ENCODE peak calls at places on chromosomes 13 and 19, in four cellular contexts. Z is heart left ventricle, E is hepatocyte, A is testis. O is an unnamed sample. For H3K27me3 and H3K4me1, the result is how much of the 10 kb centered on the place peaks cover.

GRCh38 chr13:51324714-51325440 is 14.6 kb upstream of the SERPINE3 start:
- DNase-seq in Z (no peak), E (no peak), A (no peak), O (no peak)

GRCh38 chr19:17522988-17523872 is 11.8 kb downstream of the PGLS start:
- DNase-seq in Z (peak), E (no peak), A (peak), O (no peak)

GRCh38 chr13:47826481-47826880 is 174.6 kb downstream of the SUCLA2 start:
- DNase-seq in Z (no peak), E (peak), A (no peak), O (no peak)

GRCh38 chr19:44776402-44777096 is 1.1 kb upstream of the CBLC start:
- DNase-seq in Z (no peak), E (peak), A (no peak), O (peak)

GRCh38 chr13:110471156-110471832 is 90.2 kb downstream of the RAB20 start:
- DNase-seq in Z (no peak), E (no peak), A (no peak), O (no peak)

GRCh38 chr19:40466219-40467006 is at the start of gene SPTBN4:
- DNase-seq in Z (peak), E (peak), A (peak), O (no peak)

GRCh38 chr13:114099191-114099590 is 33.2 kb downstream of the RASA3 start:
- DNase-seq in Z (peak), E (peak), A (peak), O (peak)

GRCh38 chr19:40921005-40921897 is 39.2 kb upstream of the CYP2A7 start:
- DNase-seq in Z (no peak), E (peak), A (peak), O (peak)

GRCh38 chr13:29550589-29550988 is 44.9 kb downstream of the SLC7A1 start:
- DNase-seq in Z (no peak), E (no peak), A (no peak), O (no peak)

GRCh38 chr19:43625918-43626579 is 6.6 kb upstream of the ZNF428 start:
- DNase-seq in Z (no peak), E (no peak), A (no peak), O (no peak)

GRCh38 chr19:54875506-54875905 is 1.5 kb downstream of the FCAR start:
- DNase-seq in Z (no peak), E (no peak), A (no peak), O (no peak)

DNA sequence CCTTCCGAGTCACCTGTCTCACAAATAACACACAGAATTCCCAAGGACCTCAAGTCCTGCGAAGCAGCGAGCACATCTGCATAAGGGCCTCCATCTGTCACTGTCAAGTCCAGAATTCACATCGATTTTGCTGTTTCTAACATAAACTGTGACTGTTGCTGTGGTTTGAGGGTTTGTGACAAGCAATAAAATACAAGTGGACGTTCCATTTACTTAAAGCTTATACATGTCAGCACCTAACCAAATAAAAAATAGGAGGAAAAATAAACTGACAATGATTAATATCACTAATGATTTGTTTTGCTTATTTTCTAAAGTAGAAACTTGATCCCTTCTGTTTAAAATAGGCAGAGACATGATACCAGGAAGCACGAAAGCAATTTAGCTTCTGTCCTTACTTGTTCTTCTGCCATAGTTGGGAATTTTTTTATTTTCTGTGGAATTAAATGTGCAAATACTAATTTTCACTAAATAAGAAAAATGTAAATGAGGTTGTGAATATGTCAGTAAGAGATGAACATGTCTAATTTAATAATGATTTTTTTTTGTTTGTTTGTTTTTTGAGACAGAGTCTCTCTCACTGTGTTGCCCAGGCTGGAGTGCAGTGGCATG is 279.1 kb downstream of the FGF9 start:
- DNase-seq in Z (no peak), E (no peak), A (no peak), O (no peak)
- H3K27me3 ChIP-seq in Z (under half), E (under half), A (under half), O (under half)

DNA sequence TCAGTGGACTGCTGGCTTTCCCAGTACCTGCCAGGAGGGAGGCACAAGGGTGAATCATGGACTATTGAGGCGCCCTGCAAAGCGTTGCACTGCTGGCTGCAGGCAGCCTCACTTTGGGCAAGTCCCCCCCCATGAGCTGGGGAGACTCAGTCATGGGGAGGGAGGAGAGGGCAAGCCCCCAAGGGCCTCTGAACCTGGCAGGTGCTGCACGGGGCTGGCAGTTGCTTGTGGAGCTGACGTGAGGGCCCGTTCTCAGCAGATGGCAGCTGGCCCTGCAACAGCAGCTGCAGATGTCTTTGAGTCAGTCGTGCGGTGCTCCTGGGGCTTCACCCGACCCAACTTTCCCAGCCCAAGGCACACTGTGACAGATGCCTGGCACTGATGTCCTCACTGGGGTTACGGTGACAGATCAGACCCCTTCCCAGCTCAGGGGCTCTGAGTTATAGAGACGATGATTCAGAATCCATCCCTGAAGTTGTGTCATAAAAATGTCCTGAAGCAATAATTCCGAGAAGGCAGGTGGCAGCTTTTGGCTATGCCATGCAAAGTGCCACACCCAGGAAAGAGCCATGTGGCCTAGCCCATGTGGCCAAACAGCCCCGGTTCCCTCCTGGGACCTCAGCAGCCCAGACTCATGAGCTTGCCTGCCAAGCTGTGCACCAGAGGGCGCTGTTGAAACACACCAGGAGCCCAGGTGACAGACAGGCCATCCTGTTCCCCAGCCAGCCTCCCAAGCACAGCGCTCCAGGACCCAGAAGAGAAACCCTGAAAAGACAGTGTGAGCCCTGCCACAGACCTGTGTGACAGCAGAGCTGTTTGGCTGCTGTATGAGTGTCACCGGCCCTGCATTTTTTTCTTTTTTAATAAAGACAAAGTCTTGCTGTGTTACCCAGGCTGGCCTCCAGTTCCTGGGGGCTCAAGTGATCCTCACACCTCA is 53.6 kb upstream of the LDLR start:
- DNase-seq in Z (peak), E (peak), A (peak), O (peak)
- H3K4me1 ChIP-seq in Z (under half), E (under half), A (under half), O (under half)

GRCh38 chr19:6233051-6233826 is 46.5 kb downstream of the MLLT1 start:
- DNase-seq in Z (peak), E (no peak), A (no peak), O (no peak)
- H3K4me3 ChIP-seq in Z (peak), E (no peak), A (no peak), O (no peak)

DNA sequence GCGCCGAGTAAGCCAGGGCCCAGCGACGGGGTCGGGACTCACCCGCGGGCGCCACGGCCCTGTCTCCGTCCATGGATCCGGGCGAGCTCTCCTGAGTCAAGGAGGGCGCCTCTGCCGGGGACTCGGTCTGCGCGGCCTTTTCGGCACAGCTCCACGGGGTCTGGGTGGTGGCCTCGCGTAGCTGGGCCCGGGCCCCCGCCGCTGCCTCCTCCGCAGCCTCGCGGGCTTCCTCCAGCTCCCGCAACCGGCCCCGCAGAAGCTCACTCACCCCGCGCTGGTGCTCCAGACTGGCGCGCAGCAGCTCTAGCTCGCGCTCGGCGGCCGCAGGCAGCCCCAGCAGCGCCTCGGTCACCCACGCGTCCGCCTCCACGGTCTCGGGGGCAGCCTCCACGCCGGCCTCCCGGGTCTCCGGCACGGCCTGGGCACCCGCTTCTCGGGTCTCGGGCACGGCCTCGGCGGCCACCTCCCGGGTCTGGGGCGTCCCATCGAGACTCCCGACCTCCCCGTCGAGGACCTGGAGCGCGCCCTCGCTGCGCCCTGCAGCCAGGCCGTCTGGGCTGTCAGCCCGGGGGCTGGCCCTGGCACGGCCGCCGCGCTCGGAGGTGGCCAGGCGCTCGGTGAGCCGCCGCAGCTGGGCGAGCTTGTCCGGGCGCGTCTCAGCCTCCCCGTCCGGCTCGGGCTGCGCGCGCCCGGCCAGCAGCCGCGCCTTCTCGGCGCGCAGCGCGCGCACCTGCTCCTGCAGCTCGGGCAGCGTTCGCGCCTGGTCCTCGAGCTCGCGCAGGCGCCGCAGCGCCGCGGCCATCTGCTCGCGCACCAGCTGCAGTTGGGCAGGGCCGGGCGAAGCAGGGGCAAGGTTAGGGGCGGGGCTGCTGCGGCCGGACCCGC is 8.4 kb downstream of the KANK3 start:
- DNase-seq in Z (no peak), E (peak), A (peak), O (peak)
- H3K27me3 ChIP-seq in Z (under half), E (under half), A (under half), O (under half)

O was measured in Caco-2.